ENCODE peak calls at places on chromosomes 1 and 21, in ten cellular contexts. H is NCI-H774; V is activated gamma-delta T cell treated with Interleukin-2 at 50 U/mL for 16 hours; O is Right ventricle myocardium inferior; S is HuH-7; Z is T-helper 9 cell; N is Calu3; E is activated T-helper 1 cell treated with anti-CD3 and anti-CD28 coated beads, Interleukin-2, amount 50 U/mL, for 16 hours; K is effector CD4-positive, alpha-beta T cell; X is cardiac muscle cell. G is an unnamed sample.

GRCh38 chr1:86621286-86621685 is 74.4 kb downstream of the CLCA4 start:
- DNase-seq in E (no peak), H (no peak), X (no peak), Z (no peak), V (no peak), S (no peak), K (no peak), O (no peak), N (no peak), G (no peak)

GRCh38 chr1:1626207-1627141 is 5.5 kb upstream of the MMP23B start:
- DNase-seq in V (no peak), E (no peak), O (peak), N (no peak), H (no peak), Z (no peak), S (no peak), K (no peak), X (no peak), G (no peak)

GRCh38 chr1:58590019-58590418 is 13.0 kb upstream of the TACSTD2 start:
- DNase-seq in E (no peak), V (no peak), K (no peak), X (no peak), O (no peak), S (no peak), Z (no peak), N (no peak), H (no peak), G (no peak)

GRCh38 chr1:180925471-180926051 is 12.9 kb downstream of the KIAA1614 start:
- DNase-seq in Z (no peak), N (peak), K (no peak), H (no peak), X (no peak), S (peak), V (no peak), O (no peak), E (no peak), G (no peak)

GRCh38 chr1:24566266-24566867 is 10.5 kb downstream of the NCMAP start:
- DNase-seq in O (no peak), V (no peak), N (no peak), K (no peak), E (no peak), Z (no peak), X (no peak), H (no peak), S (no peak), G (no peak)

GRCh38 chr1:41892211-41892840 is 26.4 kb downstream of the HIVEP3 start:
- DNase-seq in O (no peak), X (no peak), E (no peak), N (no peak), Z (no peak), K (no peak), H (no peak), S (no peak), V (peak), G (no peak)

GRCh38 chr1:19013826-19014548 is 57.5 kb upstream of the IFFO2 start:
- DNase-seq in K (no peak), V (no peak), H (no peak), O (no peak), N (no peak), X (no peak), Z (no peak), S (no peak), E (no peak), G (no peak)

GRCh38 chr1:161038523-161039153 is at the start of gene TSTD1:
- DNase-seq in H (peak), V (peak), X (peak), Z (peak), N (peak), E (peak), S (no peak), O (peak), K (peak), G (peak)

GRCh38 chr1:173568483-173568882 is 34.4 kb downstream of the SLC9C2 start:
- DNase-seq in Z (no peak), K (no peak), S (no peak), X (no peak), O (no peak), E (no peak), N (no peak), V (no peak), H (no peak), G (no peak)

GRCh38 chr1:155940993-155941844 is at the start of gene RXFP4:
- DNase-seq in K (no peak), S (no peak), X (no peak), E (no peak), N (peak), H (no peak), V (no peak), O (no peak), Z (no peak), G (no peak)

GRCh38 chr1:192904438-192904895 is 95.6 kb downstream of the RGS2 start:
- DNase-seq in E (no peak), O (no peak), V (no peak), H (no peak), K (no peak), X (no peak), S (no peak), Z (no peak), N (peak), G (no peak)

GRCh38 chr21:25171438-25171837 is 435.8 kb downstream of the MRPL39 start:
- DNase-seq in K (no peak), Z (no peak), H (no peak), X (no peak), O (no peak), N (no peak), E (no peak), V (no peak), S (no peak), G (no peak)

GRCh38 chr1:226424228-226425003 is 16.5 kb upstream of the PARP1 start:
- DNase-seq in X (peak), O (no peak), S (peak), K (no peak), Z (no peak), V (peak), E (no peak), H (peak), N (no peak), G (no peak)

GRCh38 chr21:23801292-23801691 is 1806.0 kb downstream of the MRPL39 start:
- DNase-seq in S (no peak), K (no peak), O (no peak), N (no peak), H (no peak), E (no peak), V (no peak), X (no peak), Z (no peak), G (no peak)

GRCh38 chr1:237386362-237387143 is 344.6 kb downstream of the RYR2 start:
- DNase-seq in N (no peak), Z (no peak), E (no peak), O (no peak), H (no peak), V (no peak), K (no peak), S (no peak), X (peak), G (no peak)

G was measured in activated CD8-positive, alpha-beta memory T cell treated with anti-CD3 and anti-CD28 coated beads for 1 hour.